ENCODE peak calls at places on chromosome 5, in eight cellular contexts. K is dorsolateral prefrontal cortex; F is Daoy; L is hypothalamus; S is neuronal stem cell; P is mesenchymal stem cell; U is H54; O is naive thymus-derived CD4-positive, alpha-beta T cell. V is an unnamed sample.

GRCh38 chr5:40984884-40985283 is 75.6 kb downstream of the C7 start:
- DNase-seq in P (peak), U (no peak), K (no peak), L (no peak), O (no peak), S (no peak), F (peak), V (no peak)

GRCh38 chr5:175922192-175922885 is 45.8 kb downstream of the THOC3 start:
- DNase-seq in P (peak), F (peak), O (no peak), L (no peak), K (no peak), S (no peak), U (peak), V (no peak)

GRCh38 chr5:168706655-168707069 is 127.5 kb upstream of the PANK3 start:
- DNase-seq in F (peak), L (no peak), O (no peak), P (peak), K (peak), S (peak), U (peak), V (peak)

GRCh38 chr5:175590471-175590881 is 67.4 kb upstream of the HRH2 start:
- DNase-seq in F (peak), L (no peak), P (peak), K (no peak), S (no peak), U (peak), O (no peak), V (no peak)

GRCh38 chr5:51382508-51382758 is 815 bp upstream of the ISL1 start:
- DNase-seq in L (no peak), O (no peak), S (peak), K (no peak), F (no peak), P (no peak), U (no peak), V (no peak)

GRCh38 chr5:10797246-10797645 is 36.2 kb upstream of the DAP start:
- DNase-seq in O (no peak), P (peak), F (no peak), S (no peak), L (no peak), U (no peak), K (no peak), V (no peak)

GRCh38 chr5:116861097-116861496 is 286.5 kb upstream of the SEMA6A start:
- DNase-seq in O (no peak), L (no peak), F (no peak), U (no peak), P (no peak), K (no peak), S (no peak), V (no peak)

GRCh38 chr5:140253985-140254384 is 48.9 kb downstream of the PFDN1 start:
- DNase-seq in S (no peak), L (no peak), P (peak), U (no peak), O (no peak), F (peak), K (no peak), V (no peak)

GRCh38 chr5:129053438-129053837 is 41.1 kb upstream of the ISOC1 start:
- DNase-seq in K (no peak), U (no peak), O (no peak), P (no peak), F (no peak), S (no peak), L (no peak), V (no peak)

GRCh38 chr5:76944638-76945037 is 8.2 kb upstream of the CRHBP start:
- DNase-seq in P (no peak), L (no peak), K (no peak), S (no peak), U (no peak), O (no peak), F (peak), V (no peak)

GRCh38 chr5:82164109-82164956 is 113.8 kb downstream of the RPS23 start:
- DNase-seq in U (no peak), O (no peak), K (no peak), S (no peak), P (peak), L (no peak), F (peak), V (no peak)

GRCh38 chr5:33936004-33936380 is 194 bp upstream of the RXFP3 start:
- DNase-seq in L (no peak), O (peak), U (no peak), S (peak), K (peak), P (peak), F (peak), V (no peak)

GRCh38 chr5:10729320-10730133 is 31.5 kb downstream of the DAP start:
- DNase-seq in S (no peak), O (no peak), U (no peak), P (no peak), L (no peak), F (no peak), K (no peak), V (no peak)

GRCh38 chr5:168209987-168210386 is 81.5 kb upstream of the WWC1 start:
- DNase-seq in O (no peak), U (no peak), L (no peak), P (no peak), S (no peak), F (no peak), K (no peak), V (no peak)

GRCh38 chr5:17441351-17441750 is 56.7 kb upstream of the TAF11L2 start:
- DNase-seq in L (no peak), S (no peak), P (peak), U (peak), F (no peak), K (no peak), O (no peak), V (no peak)

GRCh38 chr5:134029156-134029555 is 24.4 kb upstream of the VDAC1 start:
- DNase-seq in K (no peak), S (no peak), F (peak), L (no peak), P (peak), O (no peak), U (peak), V (no peak)

GRCh38 chr5:176902911-176903664 is 3.9 kb upstream of the HK3 start:
- DNase-seq in S (no peak), P (no peak), L (no peak), O (no peak), U (no peak), K (no peak), F (no peak), V (no peak)

GRCh38 chr5:98474802-98475201 is 298.7 kb upstream of the RGMB start:
- DNase-seq in L (no peak), K (no peak), F (no peak), P (peak), S (no peak), U (no peak), O (no peak), V (no peak)

GRCh38 chr5:6712136-6712581 is 1.1 kb upstream of the TENT4A start:
- DNase-seq in P (peak), U (peak), S (peak), F (peak), O (peak), K (peak), L (no peak), V (no peak)

GRCh38 chr5:135193213-135194125 is 159.4 kb upstream of the PITX1 start:
- DNase-seq in O (no peak), P (peak), S (no peak), L (no peak), F (peak), U (no peak), K (no peak), V (no peak)

GRCh38 chr5:127492854-127493738 is 24.3 kb upstream of the PRRC1 start:
- DNase-seq in U (no peak), P (peak), L (no peak), S (peak), K (no peak), F (peak), O (peak), V (no peak)